ENCODE peak calls at places on chromosomes 12 and 14, in nine cellular contexts. E, S, F, J, V, O, H, D and W are unnamed samples.

GRCh38 chr12:122072031-122072970 is 6.3 kb upstream of the MLXIP start:
- DNase-seq in S (no peak), V (no peak), D (peak), J (peak), H (peak), O (no peak), F (no peak), E (no peak), W (no peak)

GRCh38 chr14:69741055-69741454 is 25.9 kb upstream of the SRSF5 start:
- DNase-seq in S (no peak), H (no peak), J (no peak), F (no peak), V (no peak), D (no peak), O (no peak), E (no peak), W (no peak)

GRCh38 chr12:131077931-131078391 is 124.3 kb downstream of the ADGRD1 start:
- DNase-seq in S (peak), O (no peak), V (no peak), E (no peak), H (no peak), J (peak), D (no peak), F (no peak), W (no peak)

GRCh38 chr12:124520258-124520657 is 47.2 kb downstream of the NCOR2 start:
- DNase-seq in H (peak), S (no peak), J (no peak), O (no peak), E (peak), V (peak), D (peak), F (no peak), W (no peak)

GRCh38 chr12:51788876-51789275 is 59.6 kb downstream of the FIGNL2 start:
- DNase-seq in D (no peak), H (peak), F (no peak), V (no peak), J (no peak), S (no peak), O (no peak), E (no peak), W (no peak)

GRCh38 chr12:34126239-34126641 is 103.9 kb downstream of the ALG10 start:
- DNase-seq in V (no peak), J (no peak), O (no peak), E (no peak), H (no peak), F (no peak), D (no peak), S (no peak), W (no peak)

GRCh38 chr12:71014180-71014785 is 93.7 kb upstream of the PTPRR start:
- DNase-seq in S (no peak), J (no peak), F (no peak), E (no peak), V (no peak), D (peak), H (peak), O (no peak), W (no peak)

GRCh38 chr14:63853831-63854293 is 1.1 kb downstream of the SYNE2 start:
- DNase-seq in D (peak), V (peak), E (peak), F (no peak), H (peak), S (no peak), O (peak), J (peak), W (peak)

GRCh38 chr12:119835068-119835467 is 42.1 kb downstream of the CIT start:
- DNase-seq in F (no peak), O (no peak), H (peak), D (peak), S (no peak), E (no peak), V (no peak), J (peak), W (no peak)

GRCh38 chr12:53047221-53048032 is 2.4 kb upstream of the TNS2 start:
- DNase-seq in O (peak), J (peak), H (peak), F (peak), V (peak), D (peak), E (peak), S (peak), W (peak)
- TF ChIP-seq CTCF in O (peak), J (peak), H (peak), F (no peak), V (no peak), D (peak), E (no peak), S (peak), W (no peak)

GRCh38 chr14:21990116-21990515 is 316.5 kb upstream of the OR4E1 start:
- DNase-seq in V (no peak), E (no peak), F (no peak), O (no peak), S (no peak), D (peak), J (no peak), H (no peak), W (no peak)
- TF ChIP-seq CTCF in V (peak), E (no peak), F (peak), O (peak), S (no peak), D (peak), J (peak), H (peak), W (peak)

DNA sequence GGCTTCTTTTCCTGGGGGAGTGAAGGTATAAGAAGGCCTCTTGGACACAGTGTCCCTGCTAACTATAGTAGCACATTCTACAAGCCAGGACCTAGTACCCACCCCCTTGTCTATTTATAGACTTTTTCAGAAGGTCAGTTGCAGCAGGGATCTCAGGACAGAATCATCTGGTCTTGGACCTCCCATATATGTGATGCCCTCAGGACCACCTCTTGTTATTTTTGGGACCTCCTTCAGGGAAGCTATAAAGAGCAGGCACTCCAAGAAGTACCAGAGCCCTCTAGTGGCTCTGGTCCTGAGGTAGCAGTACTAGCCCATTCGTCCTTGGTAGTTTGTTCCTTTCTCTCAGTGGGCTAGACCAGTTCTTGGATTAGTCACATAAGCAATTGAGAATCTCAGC is 4.3 kb downstream of the COQ10A start:
- DNase-seq in V (no peak), D (peak), H (peak), E (no peak), F (no peak), O (no peak), S (no peak), J (peak), W (no peak)
- TF ChIP-seq CTCF in V (no peak), D (peak), H (peak), E (no peak), F (peak), O (no peak), S (no peak), J (peak), W (peak)

GRCh38 chr12:44961887-44962286 is 85.8 kb upstream of the NELL2 start:
- DNase-seq in J (no peak), E (no peak), S (no peak), H (no peak), V (no peak), F (no peak), D (no peak), O (no peak), W (no peak)

GRCh38 chr12:44960423-44960822 is 84.3 kb upstream of the NELL2 start:
- DNase-seq in J (no peak), S (no peak), F (no peak), H (no peak), O (no peak), E (no peak), V (no peak), D (no peak), W (no peak)

DNA sequence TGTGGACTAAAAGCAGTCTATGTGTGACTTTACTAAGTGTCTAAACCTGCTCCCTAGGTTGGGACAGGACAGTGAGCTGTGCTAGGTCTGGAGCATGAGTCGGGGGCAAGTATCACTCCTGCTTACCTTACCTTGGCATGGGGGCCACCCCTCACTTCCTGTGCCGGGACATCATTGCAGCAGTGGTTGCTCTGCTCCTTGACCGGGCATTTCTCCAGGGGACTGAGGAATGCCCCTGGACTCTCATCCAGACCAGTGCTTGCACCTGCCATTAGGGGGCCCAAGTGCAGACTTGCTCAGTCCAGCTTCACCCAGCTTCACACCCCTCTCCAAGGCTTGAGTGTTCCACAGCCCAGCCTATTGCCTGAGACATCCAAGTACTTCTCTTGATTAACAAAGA is 84.7 kb upstream of the NELL2 start:
- DNase-seq in F (no peak), E (no peak), J (peak), D (peak), S (no peak), H (no peak), V (no peak), O (no peak), W (no peak)
- TF ChIP-seq CTCF in F (no peak), E (no peak), J (peak), D (no peak), S (no peak), H (no peak), V (no peak), O (no peak), W (no peak)